ENCODE peak calls at places on chromosomes 3 and 15, in seven cellular contexts. One of them, this sample, is unnamed. For H3K4me1, the result is how much of the 10 kb centered on the place peaks cover.

GRCh38 chr3:194565597-194566190 is 67.5 kb downstream of the TMEM44 start:
- DNase-seq in tibial nerve: no peak
- DNase-seq in stomach: no peak
- DNase-seq in Peyer's patch: no peak
- DNase-seq in breast epithelium: no peak
- DNase-seq in HepG2: no peak
- DNase-seq in transverse colon: no peak
- DNase-seq in this sample: no peak

GRCh38 chr3:133269393-133269792 is 130.5 kb upstream of the BFSP2 start:
- DNase-seq in tibial nerve: no peak
- DNase-seq in stomach: no peak
- DNase-seq in Peyer's patch: no peak
- DNase-seq in breast epithelium: no peak
- DNase-seq in HepG2: no peak
- DNase-seq in transverse colon: no peak
- DNase-seq in this sample: no peak

GRCh38 chr3:155805204-155805801 is 775 bp downstream of the C3orf33 start:
- DNase-seq in tibial nerve: no peak
- DNase-seq in stomach: peak
- DNase-seq in Peyer's patch: no peak
- DNase-seq in breast epithelium: no peak
- DNase-seq in HepG2: peak
- DNase-seq in transverse colon: peak
- DNase-seq in this sample: no peak

GRCh38 chr3:3821780-3822179 is 22.5 kb downstream of the LRRN1 start:
- DNase-seq in tibial nerve: no peak
- DNase-seq in stomach: no peak
- DNase-seq in Peyer's patch: no peak
- DNase-seq in breast epithelium: no peak
- DNase-seq in HepG2: no peak
- DNase-seq in transverse colon: no peak
- DNase-seq in this sample: no peak

GRCh38 chr3:26376131-26376530 is 246.4 kb upstream of the LRRC3B start:
- DNase-seq in tibial nerve: no peak
- DNase-seq in stomach: no peak
- DNase-seq in Peyer's patch: no peak
- DNase-seq in breast epithelium: no peak
- DNase-seq in HepG2: no peak
- DNase-seq in transverse colon: no peak
- DNase-seq in this sample: no peak

GRCh38 chr15:52804526-52805081 is 14.5 kb upstream of the ONECUT1 start:
- DNase-seq in tibial nerve: no peak
- DNase-seq in stomach: no peak
- DNase-seq in Peyer's patch: no peak
- DNase-seq in breast epithelium: no peak
- DNase-seq in HepG2: no peak
- DNase-seq in transverse colon: no peak
- DNase-seq in this sample: no peak

GRCh38 chr15:78059110-78059839 is 18.2 kb downstream of the TBC1D2B start:
- DNase-seq in tibial nerve: no peak
- DNase-seq in stomach: no peak
- DNase-seq in Peyer's patch: no peak
- DNase-seq in breast epithelium: no peak
- DNase-seq in HepG2: no peak
- DNase-seq in transverse colon: no peak
- DNase-seq in this sample: no peak

GRCh38 chr15:44101944-44102343 is 93.1 kb downstream of the FRMD5 start:
- DNase-seq in tibial nerve: no peak
- DNase-seq in stomach: no peak
- DNase-seq in Peyer's patch: no peak
- DNase-seq in breast epithelium: no peak
- DNase-seq in HepG2: peak
- DNase-seq in transverse colon: no peak
- DNase-seq in this sample: no peak

DNA sequence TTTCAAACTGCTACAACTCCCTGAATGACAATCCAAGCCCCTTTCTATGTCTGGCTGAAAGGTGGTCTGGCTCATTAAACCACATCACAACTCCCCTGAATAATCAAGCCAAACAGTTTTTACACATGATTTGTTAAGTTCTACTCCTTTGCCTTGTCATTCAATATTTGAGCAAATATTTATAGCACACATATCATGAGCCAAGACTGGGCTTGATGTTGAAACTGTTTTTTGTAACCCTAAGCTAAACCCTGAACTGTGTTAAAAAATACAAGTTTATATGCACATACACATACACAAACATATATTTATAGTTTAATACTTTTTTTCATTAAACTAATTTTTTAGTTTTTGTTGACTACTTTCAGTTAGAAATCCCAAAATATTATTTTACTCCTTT is 125.6 kb downstream of the RBMS3 start:
- DNase-seq in tibial nerve: no peak
- DNase-seq in stomach: no peak
- DNase-seq in Peyer's patch: no peak
- DNase-seq in breast epithelium: no peak
- DNase-seq in HepG2: no peak
- DNase-seq in transverse colon: no peak
- DNase-seq in this sample: no peak
- H3K4me1 ChIP-seq in tibial nerve: half or more
- H3K4me1 ChIP-seq in stomach: under half
- H3K4me1 ChIP-seq in Peyer's patch: under half
- H3K4me1 ChIP-seq in breast epithelium: under half
- H3K4me1 ChIP-seq in HepG2: under half
- H3K4me1 ChIP-seq in transverse colon: under half
- H3K4me1 ChIP-seq in this sample: under half

DNA sequence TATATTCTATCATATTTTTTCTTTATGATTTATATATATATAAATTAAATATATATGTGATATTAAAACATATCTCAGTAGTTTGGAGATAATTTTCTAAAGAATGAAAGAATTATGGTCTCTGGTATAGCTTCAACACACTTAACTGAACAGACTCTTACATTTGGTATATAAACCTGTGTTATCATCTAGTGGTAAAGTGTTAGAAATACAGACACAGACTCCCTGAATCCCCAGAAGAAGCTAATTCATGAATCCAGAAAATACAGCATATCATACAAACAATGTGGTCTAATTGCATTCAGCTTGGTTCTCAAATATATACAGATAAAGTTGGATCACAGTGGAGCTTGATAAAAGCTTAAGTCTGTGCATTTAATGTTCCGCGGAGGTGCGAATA is 1100.4 kb downstream of the ROBO2 start:
- DNase-seq in tibial nerve: no peak
- DNase-seq in stomach: no peak
- DNase-seq in Peyer's patch: no peak
- DNase-seq in breast epithelium: no peak
- DNase-seq in HepG2: no peak
- DNase-seq in transverse colon: no peak
- DNase-seq in this sample: no peak
- TF ChIP-seq CTCF in tibial nerve: no peak
- TF ChIP-seq CTCF in stomach: no peak
- TF ChIP-seq CTCF in Peyer's patch: no peak
- TF ChIP-seq CTCF in breast epithelium: no peak
- TF ChIP-seq CTCF in HepG2: no peak
- TF ChIP-seq CTCF in transverse colon: no peak
- TF ChIP-seq CTCF in this sample: no peak

GRCh38 chr15:67083135-67083766 is 17.8 kb downstream of the SMAD3 start:
- DNase-seq in tibial nerve: no peak
- DNase-seq in stomach: no peak
- DNase-seq in Peyer's patch: peak
- DNase-seq in breast epithelium: no peak
- DNase-seq in HepG2: no peak
- DNase-seq in transverse colon: no peak
- DNase-seq in this sample: no peak
- TF ChIP-seq POLR2A in tibial nerve: no peak
- TF ChIP-seq POLR2A in stomach: no peak
- TF ChIP-seq POLR2A in Peyer's patch: no peak
- TF ChIP-seq POLR2A in breast epithelium: no peak
- TF ChIP-seq POLR2A in HepG2: no peak
- TF ChIP-seq POLR2A in transverse colon: no peak
- TF ChIP-seq POLR2A in this sample: no peak

GRCh38 chr15:80331886-80332406 is 72.2 kb upstream of the ARNT2 start:
- DNase-seq in tibial nerve: no peak
- DNase-seq in stomach: no peak
- DNase-seq in Peyer's patch: no peak
- DNase-seq in breast epithelium: no peak
- DNase-seq in HepG2: no peak
- DNase-seq in transverse colon: no peak
- DNase-seq in this sample: no peak
- H3K4me1 ChIP-seq in tibial nerve: under half
- H3K4me1 ChIP-seq in stomach: under half
- H3K4me1 ChIP-seq in Peyer's patch: under half
- H3K4me1 ChIP-seq in breast epithelium: under half
- H3K4me1 ChIP-seq in HepG2: under half
- H3K4me1 ChIP-seq in transverse colon: under half
- H3K4me1 ChIP-seq in this sample: under half

GRCh38 chr3:123584988-123585937 is at the start of gene HACD2:
- DNase-seq in tibial nerve: peak
- DNase-seq in stomach: peak
- DNase-seq in Peyer's patch: peak
- DNase-seq in breast epithelium: peak
- DNase-seq in HepG2: peak
- DNase-seq in transverse colon: peak
- DNase-seq in this sample: peak
- TF ChIP-seq CTCF in tibial nerve: no peak
- TF ChIP-seq CTCF in stomach: no peak
- TF ChIP-seq CTCF in Peyer's patch: no peak
- TF ChIP-seq CTCF in breast epithelium: no peak
- TF ChIP-seq CTCF in HepG2: no peak
- TF ChIP-seq CTCF in transverse colon: no peak
- TF ChIP-seq CTCF in this sample: no peak

DNA sequence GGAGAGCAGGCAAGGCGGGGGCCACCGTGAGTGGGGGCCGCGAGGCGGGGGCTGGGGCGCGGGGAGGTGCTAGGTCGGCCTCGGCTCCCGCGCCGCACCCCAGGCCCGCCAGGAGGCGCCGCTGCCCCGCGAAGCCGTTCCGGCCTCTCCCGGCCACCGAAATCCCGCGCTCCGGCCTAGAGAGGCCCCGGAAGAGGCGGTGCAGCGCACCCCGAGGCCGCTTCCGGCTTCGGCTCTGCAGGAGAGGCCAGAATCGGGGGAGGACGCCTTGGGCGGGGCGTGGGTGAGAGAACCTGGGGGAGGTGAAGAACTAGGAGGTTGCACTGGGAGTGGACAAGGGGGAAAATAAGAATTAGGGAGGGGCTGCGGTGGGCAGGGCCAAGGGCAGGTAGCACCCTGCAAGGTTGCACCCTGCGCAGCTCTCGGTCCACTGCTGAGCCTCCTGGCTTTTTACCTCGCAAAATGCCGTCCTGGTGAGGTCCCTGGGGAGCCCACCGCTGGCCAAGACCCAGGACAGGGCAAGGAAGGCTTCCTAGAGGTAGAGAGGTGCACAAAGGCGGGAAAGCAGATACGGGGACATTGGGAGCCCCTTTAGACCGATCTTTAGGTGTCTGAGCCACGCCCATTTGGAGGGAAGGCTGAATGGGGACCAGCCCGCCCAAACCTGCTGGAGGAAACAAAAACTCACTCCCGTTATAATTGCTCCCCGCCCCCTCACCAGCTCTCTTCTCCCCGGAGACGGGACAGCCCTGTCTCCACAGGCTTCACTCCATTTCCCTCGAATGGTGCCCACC is 8.4 kb upstream of the GNAI2 start:
- DNase-seq in tibial nerve: peak
- DNase-seq in stomach: peak
- DNase-seq in Peyer's patch: peak
- DNase-seq in breast epithelium: peak
- DNase-seq in HepG2: peak
- DNase-seq in transverse colon: peak
- DNase-seq in this sample: peak
- TF ChIP-seq POLR2A in tibial nerve: peak
- TF ChIP-seq POLR2A in stomach: no peak
- TF ChIP-seq POLR2A in Peyer's patch: peak
- TF ChIP-seq POLR2A in breast epithelium: no peak
- TF ChIP-seq POLR2A in HepG2: no peak
- TF ChIP-seq POLR2A in transverse colon: peak
- TF ChIP-seq POLR2A in this sample: no peak